ENCODE peak calls at places on chromosome 5, in ten cellular contexts. S, A, K, I, F, Z, Y, Q, W and J are unnamed samples.

GRCh38 chr5:38994329-38994927 is 79.8 kb downstream of the RICTOR start:
- DNase-seq in S (peak), A (peak), K (peak), I (no peak), F (peak), Z (peak), Y (peak), Q (no peak), W (peak), J (no peak)

GRCh38 chr5:115147052-115147451 is 22.7 kb downstream of the TRIM36 start:
- DNase-seq in S (peak), A (peak), K (no peak), I (no peak), F (no peak), Z (no peak), Y (no peak), Q (no peak), W (no peak), J (no peak)

GRCh38 chr5:170467000-170467707 is 36.7 kb upstream of the KCNIP1 start:
- DNase-seq in S (peak), A (peak), K (no peak), I (no peak), F (no peak), Z (peak), Y (no peak), Q (no peak), W (no peak), J (no peak)

GRCh38 chr5:472656-473343 is 29.8 kb downstream of the EXOC3 start:
- DNase-seq in S (peak), A (peak), K (peak), I (peak), F (peak), Z (peak), Y (peak), Q (peak), W (peak), J (peak)

GRCh38 chr5:18560602-18561001 is 926.3 kb downstream of the TAF11L14 start:
- DNase-seq in S (no peak), A (no peak), K (no peak), I (no peak), F (no peak), Z (no peak), Y (no peak), Q (no peak), W (no peak), J (no peak)

GRCh38 chr5:28779161-28779754 is 1740.9 kb upstream of the CDH9 start:
- DNase-seq in S (no peak), A (peak), K (no peak), I (no peak), F (no peak), Z (peak), Y (no peak), Q (no peak), W (peak), J (no peak)

GRCh38 chr5:53831496-53831895 is 271.1 kb downstream of the NDUFS4 start:
- DNase-seq in S (no peak), A (no peak), K (no peak), I (no peak), F (no peak), Z (no peak), Y (no peak), Q (no peak), W (no peak), J (no peak)

GRCh38 chr5:135993894-135994514 is 34.8 kb upstream of the TGFBI start:
- DNase-seq in S (peak), A (peak), K (no peak), I (no peak), F (no peak), Z (no peak), Y (no peak), Q (no peak), W (no peak), J (no peak)

GRCh38 chr5:121257621-121258020 is 594.1 kb upstream of the FTMT start:
- DNase-seq in S (no peak), A (no peak), K (no peak), I (no peak), F (no peak), Z (no peak), Y (no peak), Q (no peak), W (no peak), J (no peak)

GRCh38 chr5:14870347-14871083 is 1.1 kb downstream of the ANKH start:
- DNase-seq in S (no peak), A (no peak), K (no peak), I (peak), F (no peak), Z (no peak), Y (peak), Q (no peak), W (peak), J (peak)

GRCh38 chr5:44747396-44747795 is 61.4 kb upstream of the MRPS30 start:
- DNase-seq in S (no peak), A (no peak), K (no peak), I (no peak), F (no peak), Z (no peak), Y (no peak), Q (no peak), W (no peak), J (no peak)

GRCh38 chr5:157541452-157542118 is 34.0 kb downstream of the ADAM19 start:
- DNase-seq in S (no peak), A (no peak), K (no peak), I (no peak), F (no peak), Z (no peak), Y (no peak), Q (no peak), W (no peak), J (no peak)

GRCh38 chr5:150585781-150586461 is 54.5 kb upstream of the SYNPO start:
- DNase-seq in S (no peak), A (no peak), K (no peak), I (no peak), F (peak), Z (no peak), Y (no peak), Q (peak), W (peak), J (no peak)

GRCh38 chr5:88051148-88051547 is 217.5 kb downstream of the TMEM161B start:
- DNase-seq in S (no peak), A (no peak), K (no peak), I (no peak), F (no peak), Z (no peak), Y (no peak), Q (no peak), W (no peak), J (no peak)

GRCh38 chr5:143359869-143360268 is 43.6 kb downstream of the NR3C1 start:
- DNase-seq in S (no peak), A (no peak), K (no peak), I (no peak), F (no peak), Z (no peak), Y (no peak), Q (no peak), W (no peak), J (no peak)

GRCh38 chr5:75336625-75337336 is at the start of gene HMGCR:
- DNase-seq in S (peak), A (peak), K (peak), I (peak), F (peak), Z (peak), Y (peak), Q (peak), W (peak), J (peak)
- TF ChIP-seq CTCF in S (peak), A (peak), K (peak), I (no peak), F (no peak), Z (no peak), Y (peak), Q (peak), W (peak), J (peak)

GRCh38 chr5:31378136-31378535 is 153.8 kb downstream of the DROSHA start:
- DNase-seq in S (no peak), A (no peak), K (no peak), I (no peak), F (no peak), Z (no peak), Y (no peak), Q (no peak), W (no peak), J (no peak)
- TF ChIP-seq CTCF in S (no peak), A (no peak), K (no peak), I (no peak), F (no peak), Z (no peak), Y (no peak), Q (no peak), W (no peak), J (no peak)

GRCh38 chr5:106849266-106849665 is 821.5 kb downstream of the EFNA5 start:
- DNase-seq in S (no peak), A (no peak), K (no peak), I (no peak), F (no peak), Z (no peak), Y (no peak), Q (no peak), W (no peak), J (no peak)

DNA sequence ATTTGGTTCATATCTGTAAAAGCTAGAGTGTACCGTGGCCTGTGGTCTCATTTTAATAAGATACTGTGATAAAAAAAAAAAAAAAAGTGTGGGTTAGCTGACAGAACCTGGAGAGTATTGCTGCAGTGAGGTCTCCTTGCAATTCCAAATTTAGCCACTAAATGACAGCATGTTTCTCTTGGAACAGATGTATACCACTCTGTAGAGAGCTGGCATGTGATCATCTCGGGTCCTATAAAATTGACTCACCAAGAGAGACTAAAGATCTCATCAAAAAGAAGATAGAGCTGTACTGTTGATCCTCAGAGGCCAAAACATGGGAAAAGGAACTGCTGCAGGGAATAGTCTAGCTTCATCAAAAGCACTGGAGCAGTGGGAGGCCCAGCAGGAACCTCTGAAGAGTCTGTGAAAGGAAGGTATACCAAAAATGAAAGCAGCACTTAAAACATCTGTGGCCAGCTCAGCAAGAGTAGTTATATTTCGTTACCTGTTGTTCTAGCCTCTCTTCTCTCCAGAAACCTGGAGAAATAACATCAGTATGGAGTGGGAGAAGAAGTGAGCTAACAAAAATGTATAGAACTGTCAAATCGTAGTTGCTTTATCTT is 826.8 kb downstream of the EFNA5 start:
- DNase-seq in S (peak), A (peak), K (no peak), I (no peak), F (no peak), Z (no peak), Y (no peak), Q (no peak), W (no peak), J (no peak)
- TF ChIP-seq CTCF in S (peak), A (no peak), K (peak), I (no peak), F (peak), Z (no peak), Y (no peak), Q (no peak), W (peak), J (peak)

GRCh38 chr5:127839072-127839471 is 135.9 kb downstream of the CCDC192 start:
- DNase-seq in S (no peak), A (no peak), K (no peak), I (no peak), F (no peak), Z (no peak), Y (no peak), Q (no peak), W (no peak), J (no peak)

GRCh38 chr5:127840198-127840524 is 137.0 kb downstream of the CCDC192 start:
- DNase-seq in S (no peak), A (no peak), K (no peak), I (no peak), F (no peak), Z (no peak), Y (no peak), Q (no peak), W (no peak), J (no peak)

GRCh38 chr5:127839496-127840197 is 136.5 kb downstream of the CCDC192 start:
- DNase-seq in S (no peak), A (no peak), K (no peak), I (no peak), F (no peak), Z (no peak), Y (no peak), Q (no peak), W (no peak), J (no peak)

GRCh38 chr5:127840809-127841208 is 137.6 kb downstream of the CCDC192 start:
- DNase-seq in S (no peak), A (no peak), K (no peak), I (no peak), F (no peak), Z (no peak), Y (no peak), Q (no peak), W (no peak), J (no peak)

GRCh38 chr5:127838661-127839060 is 135.5 kb downstream of the CCDC192 start:
- DNase-seq in S (peak), A (peak), K (no peak), I (no peak), F (no peak), Z (no peak), Y (no peak), Q (no peak), W (no peak), J (no peak)
- TF ChIP-seq CTCF in S (no peak), A (no peak), K (no peak), I (no peak), F (no peak), Z (no peak), Y (no peak), Q (no peak), W (no peak), J (no peak)

GRCh38 chr5:105735704-105736103 is 1935.0 kb downstream of the EFNA5 start:
- DNase-seq in S (peak), A (no peak), K (no peak), I (no peak), F (no peak), Z (no peak), Y (no peak), Q (no peak), W (no peak), J (no peak)

GRCh38 chr5:105745111-105745510 is 1925.6 kb downstream of the EFNA5 start:
- DNase-seq in S (no peak), A (no peak), K (no peak), I (no peak), F (no peak), Z (no peak), Y (no peak), Q (no peak), W (no peak), J (no peak)

GRCh38 chr5:105740242-105740641 is 1930.5 kb downstream of the EFNA5 start:
- DNase-seq in S (no peak), A (no peak), K (no peak), I (no peak), F (no peak), Z (no peak), Y (no peak), Q (no peak), W (no peak), J (no peak)

DNA sequence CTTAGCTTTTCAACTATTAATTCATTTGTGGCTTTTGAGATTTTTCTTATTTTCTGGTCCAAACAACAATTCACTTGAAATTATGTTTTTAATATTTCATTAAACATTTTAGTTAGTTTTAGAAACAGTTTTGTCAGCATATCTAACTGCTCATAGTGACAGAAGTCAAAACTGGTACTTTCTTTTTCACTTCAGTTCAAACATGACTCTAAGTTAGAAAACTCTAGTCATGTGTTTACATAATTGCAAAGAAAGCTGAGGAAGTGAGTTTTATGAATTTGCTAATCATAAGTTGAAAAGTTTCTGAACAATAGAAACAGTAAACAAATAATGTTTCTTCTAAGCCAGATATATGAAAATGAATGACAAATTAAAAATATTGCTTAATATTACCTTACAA is 1931.0 kb downstream of the EFNA5 start:
- DNase-seq in S (no peak), A (no peak), K (no peak), I (no peak), F (no peak), Z (no peak), Y (no peak), Q (no peak), W (no peak), J (no peak)
- TF ChIP-seq CTCF in S (no peak), A (no peak), K (no peak), I (no peak), F (no peak), Z (no peak), Y (no peak), Q (no peak), W (no peak), J (no peak)

DNA sequence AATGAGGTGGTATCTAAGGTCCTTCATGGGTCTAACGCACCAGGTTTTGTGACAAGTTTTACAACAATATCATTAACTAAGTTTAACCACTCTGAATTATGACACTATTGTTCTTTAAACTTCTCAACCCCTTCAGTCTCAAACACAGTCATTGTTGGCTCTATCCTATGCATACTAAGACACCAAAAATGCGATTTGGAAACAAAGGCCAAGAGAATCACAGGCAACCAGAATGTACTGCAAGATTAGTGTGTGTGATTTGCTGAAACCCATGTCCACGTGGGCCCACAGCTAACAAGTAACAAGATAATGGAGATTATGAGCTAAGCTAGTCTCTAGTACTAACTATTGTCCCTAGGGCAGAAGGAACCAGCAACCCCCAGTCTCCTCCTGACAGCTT is 142.2 kb upstream of the RANBP3L start:
- DNase-seq in S (no peak), A (no peak), K (no peak), I (no peak), F (no peak), Z (no peak), Y (no peak), Q (no peak), W (peak), J (no peak)
- TF ChIP-seq CTCF in S (no peak), A (no peak), K (no peak), I (no peak), F (no peak), Z (no peak), Y (no peak), Q (no peak), W (no peak), J (no peak)

DNA sequence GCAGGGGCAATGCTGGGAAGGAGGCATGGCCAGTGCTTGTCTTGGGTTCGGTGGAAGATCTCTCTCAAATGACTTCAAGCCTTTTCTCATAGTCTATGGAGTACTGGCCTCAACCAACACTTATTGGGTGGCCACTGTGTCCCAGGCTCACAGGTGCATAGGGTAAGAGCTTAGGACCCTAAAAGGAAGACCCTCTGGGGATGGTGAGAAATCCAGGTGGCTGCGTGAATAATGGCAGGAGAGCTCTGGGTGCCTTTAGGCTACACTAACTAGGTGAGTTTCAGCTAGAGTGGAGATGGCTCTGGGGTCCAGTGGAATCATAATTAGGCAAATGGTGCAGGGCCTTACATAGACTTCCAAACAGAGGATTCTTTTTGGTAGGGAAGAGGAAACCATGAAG is 9.9 kb downstream of the STC2 start:
- DNase-seq in S (no peak), A (no peak), K (no peak), I (no peak), F (no peak), Z (no peak), Y (no peak), Q (no peak), W (no peak), J (no peak)
- TF ChIP-seq CTCF in S (no peak), A (no peak), K (no peak), I (no peak), F (no peak), Z (no peak), Y (no peak), Q (no peak), W (no peak), J (no peak)

DNA sequence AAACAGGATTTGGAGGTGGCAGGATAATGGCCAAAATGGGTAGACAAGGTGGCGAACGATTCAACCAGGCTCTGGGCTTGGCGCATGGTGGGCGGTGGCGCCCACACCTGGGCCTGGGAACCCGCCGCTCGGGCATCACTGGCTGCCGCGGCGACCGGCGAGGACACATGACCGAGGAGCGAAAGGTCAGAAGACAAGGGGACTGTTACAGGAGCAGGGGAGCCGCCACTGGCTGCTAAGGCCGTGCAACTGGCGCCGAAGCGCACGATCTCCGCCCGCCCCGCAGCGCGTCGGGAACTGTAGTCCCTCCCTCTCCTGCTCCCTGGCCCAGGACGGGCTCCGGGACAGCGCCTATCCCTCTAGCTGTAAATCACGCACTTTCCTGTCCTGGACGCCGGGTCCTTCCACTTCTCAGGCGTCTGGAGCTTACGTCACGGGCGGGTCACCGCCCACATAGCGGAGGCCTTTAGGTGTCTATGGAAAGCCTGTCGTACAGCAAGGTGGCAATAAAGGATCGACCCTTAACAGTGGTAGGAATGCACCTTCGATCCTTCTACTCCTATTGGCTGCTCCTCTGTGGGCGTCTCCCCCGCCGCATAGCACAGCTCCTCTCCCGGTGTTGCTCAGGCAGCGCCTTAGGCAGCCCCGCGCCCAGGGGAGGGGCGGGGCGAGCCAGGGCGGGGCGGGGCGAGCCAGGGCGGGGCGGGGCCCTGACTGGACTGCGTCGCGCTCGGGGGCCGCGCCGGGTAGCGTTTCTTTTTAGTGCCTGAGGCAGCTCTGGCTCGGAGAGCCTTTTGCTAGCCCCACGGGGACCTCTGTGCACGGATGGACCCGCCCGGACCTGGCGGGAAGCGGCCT is at the start of gene ICE1:
- DNase-seq in S (peak), A (peak), K (peak), I (peak), F (peak), Z (peak), Y (peak), Q (peak), W (peak), J (peak)
- TF ChIP-seq CTCF in S (no peak), A (no peak), K (no peak), I (no peak), F (peak), Z (no peak), Y (no peak), Q (no peak), W (no peak), J (no peak)